ENCODE peak calls at places on chromosomes 2 and 18, in seven cellular contexts. X is heart right ventricle, J is right atrium auricular region, T is OCI-LY7, W is spleen, A is left ventricle myocardium inferior, H is upper lobe of right lung. S is an unnamed sample.

GRCh38 chr18:38948436-38948835 is 1382.8 kb upstream of the CELF4 start:
- DNase-seq in X (no peak), J (no peak), T (no peak), W (no peak), A (no peak), H (no peak), S (no peak)

GRCh38 chr2:15191801-15192200 is 369.3 kb downstream of the NBAS start:
- DNase-seq in X (no peak), J (no peak), T (no peak), W (no peak), A (no peak), H (no peak), S (no peak)

GRCh38 chr2:31810200-31810917 is 200.4 kb downstream of the MEMO1 start:
- DNase-seq in X (no peak), J (no peak), T (no peak), W (no peak), A (no peak), H (no peak), S (no peak)

GRCh38 chr2:206276169-206276927 is 1.9 kb downstream of the ZDBF2 start:
- DNase-seq in X (no peak), J (no peak), T (no peak), W (no peak), A (no peak), H (no peak), S (no peak)

GRCh38 chr2:20065885-20066602 is 14.6 kb upstream of the LAPTM4A start:
- DNase-seq in X (peak), J (no peak), T (no peak), W (no peak), A (peak), H (no peak), S (no peak)

GRCh38 chr2:66452917-66453316 is 18.0 kb downstream of the MEIS1 start:
- DNase-seq in X (no peak), J (no peak), T (no peak), W (no peak), A (no peak), H (no peak), S (no peak)

GRCh38 chr2:166900700-166901099 is 12.4 kb downstream of the XIRP2 start:
- DNase-seq in X (no peak), J (no peak), T (peak), W (no peak), A (no peak), H (no peak), S (no peak)

GRCh38 chr2:174051741-174052638 is 86.8 kb upstream of the SP3 start:
- DNase-seq in X (no peak), J (no peak), T (no peak), W (no peak), A (no peak), H (no peak), S (no peak)

GRCh38 chr2:166609183-166609959 is 115.3 kb upstream of the SCN7A start:
- DNase-seq in X (no peak), J (no peak), T (no peak), W (no peak), A (no peak), H (peak), S (no peak)

GRCh38 chr2:216006164-216006663 is 7.1 kb downstream of the MREG start:
- DNase-seq in X (no peak), J (no peak), T (no peak), W (peak), A (no peak), H (peak), S (no peak)

GRCh38 chr2:120736955-120737801 is 1.5 kb downstream of the GLI2 start:
- DNase-seq in X (peak), J (peak), T (no peak), W (peak), A (peak), H (no peak), S (no peak)

GRCh38 chr2:208103616-208104015 is 20.7 kb downstream of the CRYGD start:
- DNase-seq in X (no peak), J (no peak), T (no peak), W (no peak), A (no peak), H (no peak), S (no peak)

GRCh38 chr18:49381267-49381865 is 79.1 kb downstream of the DYM start:
- DNase-seq in X (no peak), J (no peak), T (no peak), W (no peak), A (no peak), H (no peak), S (no peak)

GRCh38 chr18:49377742-49378141 is 82.7 kb downstream of the DYM start:
- DNase-seq in X (no peak), J (no peak), T (no peak), W (no peak), A (no peak), H (no peak), S (no peak)

GRCh38 chr18:49380812-49381211 is 79.6 kb downstream of the DYM start:
- DNase-seq in X (no peak), J (no peak), T (no peak), W (no peak), A (no peak), H (no peak), S (no peak)
- H3K27ac ChIP-seq in X (no peak), J (no peak), T (no peak), W (no peak), A (no peak), H (no peak), S (no peak)

DNA sequence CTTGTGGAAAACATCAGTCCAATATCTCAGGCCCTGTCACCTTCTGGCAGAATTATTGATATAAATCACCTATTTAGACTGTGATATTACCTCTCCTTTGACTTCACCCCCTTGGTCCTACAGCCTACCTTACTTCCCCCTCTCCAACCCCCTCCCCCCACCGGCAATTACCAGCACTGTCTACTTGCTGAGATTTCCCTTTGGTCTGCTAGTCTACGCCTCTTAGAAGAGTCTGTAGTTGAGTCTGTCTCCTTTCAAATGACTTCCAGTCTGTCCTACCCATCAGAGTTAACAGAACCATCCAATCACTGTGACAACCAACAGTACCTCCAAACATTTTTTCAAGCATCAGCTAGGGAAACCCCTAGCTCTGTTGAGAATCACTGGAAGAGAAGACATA is 3.0 kb upstream of the ASNSD1 start:
- DNase-seq in X (no peak), J (no peak), T (peak), W (no peak), A (no peak), H (no peak), S (no peak)
- H3K27ac ChIP-seq in X (peak), J (peak), T (no peak), W (peak), A (peak), H (peak), S (no peak)

GRCh38 chr2:47897191-47897955 is 8.9 kb downstream of the FBXO11 start:
- DNase-seq in X (no peak), J (no peak), T (no peak), W (no peak), A (no peak), H (no peak), S (no peak)
- H3K27ac ChIP-seq in X (no peak), J (no peak), T (peak), W (peak), A (no peak), H (no peak), S (no peak)

GRCh38 chr2:151091583-151091982 is 170.1 kb downstream of the RBM43 start:
- DNase-seq in X (no peak), J (no peak), T (no peak), W (no peak), A (no peak), H (no peak), S (no peak)
- H3K27ac ChIP-seq in X (no peak), J (no peak), T (no peak), W (no peak), A (no peak), H (no peak), S (no peak)

GRCh38 chr2:8539743-8540551 is 141.9 kb upstream of the ID2 start:
- DNase-seq in X (no peak), J (no peak), T (no peak), W (peak), A (peak), H (no peak), S (no peak)
- H3K27ac ChIP-seq in X (peak), J (no peak), T (peak), W (peak), A (peak), H (peak), S (no peak)

GRCh38 chr2:203463176-203463797 is 71.8 kb downstream of the RAPH1 start:
- DNase-seq in X (no peak), J (no peak), T (no peak), W (no peak), A (no peak), H (no peak), S (no peak)
- H3K27ac ChIP-seq in X (no peak), J (no peak), T (no peak), W (no peak), A (no peak), H (no peak), S (no peak)

DNA sequence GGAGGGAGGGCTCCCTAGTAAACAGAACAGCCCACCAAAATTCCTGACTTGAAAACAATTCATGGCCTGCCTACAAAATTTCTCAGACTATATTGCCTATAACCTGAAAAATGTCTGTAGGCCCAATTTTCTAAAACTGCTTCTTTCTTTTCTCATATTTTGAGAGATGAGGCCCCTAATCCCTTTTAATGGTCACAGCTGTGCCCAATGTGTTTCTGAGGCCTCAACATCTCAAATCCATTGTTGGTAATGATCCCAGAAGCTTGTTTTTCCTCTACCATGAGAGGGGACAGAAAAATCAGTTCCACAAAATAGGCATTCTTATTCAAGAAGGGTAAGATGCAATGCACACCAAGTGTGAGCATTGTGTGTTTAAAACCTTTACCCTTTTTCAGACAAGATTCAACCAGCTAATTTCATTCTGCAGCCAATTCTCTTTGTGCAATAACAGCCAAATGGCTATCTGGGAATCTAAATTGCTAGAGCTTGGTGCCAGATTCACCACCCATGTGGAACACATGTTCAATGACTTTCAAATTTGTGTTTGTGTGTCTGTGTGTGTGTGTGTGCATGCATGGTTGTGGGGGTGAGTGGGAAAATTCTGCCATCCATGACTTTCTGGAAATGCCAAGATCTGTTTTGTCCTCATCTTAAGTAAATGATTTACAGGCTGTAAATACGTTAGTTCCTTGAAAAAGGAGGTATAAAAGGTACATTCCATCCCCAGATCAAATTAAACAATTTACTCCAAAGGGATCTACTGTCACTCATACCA is 319.5 kb downstream of the TNS1 start:
- DNase-seq in X (no peak), J (no peak), T (no peak), W (no peak), A (no peak), H (no peak), S (no peak)
- H3K27ac ChIP-seq in X (no peak), J (no peak), T (no peak), W (no peak), A (no peak), H (no peak), S (no peak)

GRCh38 chr2:234795272-234795920 is 156.4 kb upstream of the SH3BP4 start:
- DNase-seq in X (no peak), J (no peak), T (no peak), W (no peak), A (no peak), H (no peak), S (no peak)

GRCh38 chr2:234794866-234795265 is 157.0 kb upstream of the SH3BP4 start:
- DNase-seq in X (no peak), J (no peak), T (no peak), W (no peak), A (no peak), H (no peak), S (no peak)

GRCh38 chr2:234793211-234793610 is 158.6 kb upstream of the SH3BP4 start:
- DNase-seq in X (no peak), J (no peak), T (no peak), W (no peak), A (no peak), H (no peak), S (no peak)

GRCh38 chr2:234789926-234790325 is 161.9 kb upstream of the SH3BP4 start:
- DNase-seq in X (no peak), J (no peak), T (no peak), W (no peak), A (no peak), H (no peak), S (no peak)

GRCh38 chr2:234792566-234792965 is 159.3 kb upstream of the SH3BP4 start:
- DNase-seq in X (no peak), J (no peak), T (no peak), W (no peak), A (no peak), H (no peak), S (no peak)
- H3K27ac ChIP-seq in X (no peak), J (no peak), T (no peak), W (no peak), A (no peak), H (no peak), S (no peak)

GRCh38 chr2:241273552-241273988 is 41.9 kb downstream of the HDLBP start:
- DNase-seq in X (no peak), J (peak), T (no peak), W (no peak), A (no peak), H (no peak), S (no peak)
- H3K27ac ChIP-seq in X (no peak), J (peak), T (no peak), W (no peak), A (peak), H (peak), S (no peak)

GRCh38 chr2:196260546-196260945 is 89.2 kb upstream of the STK17B start:
- DNase-seq in X (no peak), J (no peak), T (no peak), W (no peak), A (no peak), H (no peak), S (no peak)
- H3K27ac ChIP-seq in X (no peak), J (no peak), T (no peak), W (peak), A (no peak), H (peak), S (no peak)

S was measured in caudate nucleus.